ENCODE peak calls at places on chromosomes 1 and 21, in four cellular contexts. One of them, this sample, is unnamed.

GRCh38 chr1:94115900-94116436 is 5.0 kb downstream of the ABCA4 start:
- DNase-seq in tibial artery: no peak
- DNase-seq in brain microvascular endothelial cell: no peak
- DNase-seq in Caco-2: no peak
- DNase-seq in this sample: no peak

GRCh38 chr1:164760585-164760968 is 201.6 kb downstream of the PBX1 start:
- DNase-seq in tibial artery: no peak
- DNase-seq in brain microvascular endothelial cell: no peak
- DNase-seq in Caco-2: no peak
- DNase-seq in this sample: no peak

GRCh38 chr1:156295391-156295947 is at the start of gene GLMP:
- DNase-seq in tibial artery: peak; percentile 83
- DNase-seq in brain microvascular endothelial cell: peak; percentile 43
- DNase-seq in Caco-2: no peak
- DNase-seq in this sample: peak; percentile 49

GRCh38 chr1:17117451-17118265 is 1.6 kb downstream of the PADI2 start:
- DNase-seq in tibial artery: no peak
- DNase-seq in brain microvascular endothelial cell: no peak
- DNase-seq in Caco-2: no peak
- DNase-seq in this sample: no peak

GRCh38 chr1:8409107-8409506 is 91.2 kb downstream of the SLC45A1 start:
- DNase-seq in tibial artery: no peak
- DNase-seq in brain microvascular endothelial cell: peak; percentile 55
- DNase-seq in Caco-2: no peak
- DNase-seq in this sample: no peak

GRCh38 chr1:16138772-16139221 is 17.1 kb downstream of the EPHA2 start:
- DNase-seq in tibial artery: no peak
- DNase-seq in brain microvascular endothelial cell: no peak
- DNase-seq in Caco-2: no peak
- DNase-seq in this sample: no peak

GRCh38 chr1:154624756-154625643 is 17.0 kb upstream of the ADAR start:
- DNase-seq in tibial artery: no peak
- DNase-seq in brain microvascular endothelial cell: peak; percentile 88
- DNase-seq in Caco-2: no peak
- DNase-seq in this sample: no peak

GRCh38 chr1:58818991-58819390 is 35.1 kb upstream of the JUN start:
- DNase-seq in tibial artery: no peak
- DNase-seq in brain microvascular endothelial cell: no peak
- DNase-seq in Caco-2: no peak
- DNase-seq in this sample: no peak

GRCh38 chr21:27033467-27033866 is 66.6 kb upstream of the ADAMTS5 start:
- DNase-seq in tibial artery: no peak
- DNase-seq in brain microvascular endothelial cell: no peak
- DNase-seq in Caco-2: no peak
- DNase-seq in this sample: no peak

GRCh38 chr1:3717715-3718601 is 34.3 kb upstream of the CCDC27 start:
- DNase-seq in tibial artery: no peak
- DNase-seq in brain microvascular endothelial cell: no peak
- DNase-seq in Caco-2: no peak
- DNase-seq in this sample: no peak

GRCh38 chr1:115135681-115136080 is 46.4 kb upstream of the TSPAN2 start:
- DNase-seq in tibial artery: no peak
- DNase-seq in brain microvascular endothelial cell: peak; percentile 40
- DNase-seq in Caco-2: no peak
- DNase-seq in this sample: no peak

GRCh38 chr1:21763694-21764419 is 19.1 kb downstream of the USP48 start:
- DNase-seq in tibial artery: no peak
- DNase-seq in brain microvascular endothelial cell: no peak
- DNase-seq in Caco-2: no peak
- DNase-seq in this sample: no peak

GRCh38 chr1:205973377-205974232 is 29.6 kb downstream of the RAB7B start:
- DNase-seq in tibial artery: no peak
- DNase-seq in brain microvascular endothelial cell: no peak
- DNase-seq in Caco-2: no peak
- DNase-seq in this sample: no peak

GRCh38 chr1:200317236-200317635 is 92.6 kb downstream of the ZNF281 start:
- DNase-seq in tibial artery: no peak
- DNase-seq in brain microvascular endothelial cell: peak; percentile 31
- DNase-seq in Caco-2: no peak
- DNase-seq in this sample: no peak

GRCh38 chr1:17438176-17438976 is 1.1 kb downstream of the RCC2 start:
- DNase-seq in tibial artery: peak; percentile 79
- DNase-seq in brain microvascular endothelial cell: peak; percentile 40
- DNase-seq in Caco-2: peak; percentile 53
- DNase-seq in this sample: peak; percentile 45

GRCh38 chr1:233905416-233906051 is 1.1 kb downstream of the SLC35F3 start:
- DNase-seq in tibial artery: no peak
- DNase-seq in brain microvascular endothelial cell: no peak
- DNase-seq in Caco-2: no peak
- DNase-seq in this sample: no peak

GRCh38 chr1:218414060-218414728 is 69.1 kb downstream of the TGFB2 start:
- DNase-seq in tibial artery: no peak
- DNase-seq in brain microvascular endothelial cell: no peak
- DNase-seq in Caco-2: no peak
- DNase-seq in this sample: no peak

GRCh38 chr1:195733826-195734225 is 874.4 kb downstream of the KCNT2 start:
- DNase-seq in tibial artery: no peak
- DNase-seq in brain microvascular endothelial cell: peak; percentile 16
- DNase-seq in Caco-2: no peak
- DNase-seq in this sample: no peak

GRCh38 chr1:228092342-228093049 is 10.0 kb downstream of the ARF1 start:
- DNase-seq in tibial artery: no peak
- DNase-seq in brain microvascular endothelial cell: no peak
- DNase-seq in Caco-2: no peak
- DNase-seq in this sample: no peak

GRCh38 chr1:212030936-212031528 is 4.3 kb downstream of the INTS7 start:
- DNase-seq in tibial artery: no peak
- DNase-seq in brain microvascular endothelial cell: peak; percentile 84
- DNase-seq in Caco-2: no peak
- DNase-seq in this sample: peak; percentile 28

GRCh38 chr1:235319255-235319654 is 8.7 kb downstream of the ARID4B start:
- DNase-seq in tibial artery: no peak
- DNase-seq in brain microvascular endothelial cell: no peak
- DNase-seq in Caco-2: no peak
- DNase-seq in this sample: no peak

GRCh38 chr1:175373786-175374623 is 181.4 kb upstream of the KIAA0040 start:
- DNase-seq in tibial artery: no peak
- DNase-seq in brain microvascular endothelial cell: peak; percentile 1
- DNase-seq in Caco-2: peak; percentile 50
- DNase-seq in this sample: no peak

GRCh38 chr1:175830500-175830899 is 87.1 kb upstream of the TNR start:
- DNase-seq in tibial artery: no peak
- DNase-seq in brain microvascular endothelial cell: no peak
- DNase-seq in Caco-2: no peak
- DNase-seq in this sample: no peak

GRCh38 chr1:219188331-219188803 is 14.7 kb downstream of the LYPLAL1 start:
- DNase-seq in tibial artery: no peak
- DNase-seq in brain microvascular endothelial cell: no peak
- DNase-seq in Caco-2: no peak
- DNase-seq in this sample: no peak

GRCh38 chr1:245245021-245245667 is 90.4 kb downstream of the KIF26B start:
- DNase-seq in tibial artery: no peak
- DNase-seq in brain microvascular endothelial cell: no peak
- DNase-seq in Caco-2: no peak
- DNase-seq in this sample: no peak

GRCh38 chr21:27534211-27534610 is 567.3 kb upstream of the ADAMTS5 start:
- DNase-seq in tibial artery: no peak
- DNase-seq in brain microvascular endothelial cell: no peak
- DNase-seq in Caco-2: no peak
- DNase-seq in this sample: no peak

GRCh38 chr1:206128192-206128591 is 11.0 kb upstream of the AVPR1B start:
- DNase-seq in tibial artery: no peak
- DNase-seq in brain microvascular endothelial cell: no peak
- DNase-seq in Caco-2: no peak
- DNase-seq in this sample: no peak

GRCh38 chr1:52676249-52676903 is 21.8 kb downstream of the COA7 start:
- DNase-seq in tibial artery: peak; percentile 69
- DNase-seq in brain microvascular endothelial cell: no peak
- DNase-seq in Caco-2: no peak
- DNase-seq in this sample: no peak

GRCh38 chr21:37198989-37199924 is 67.9 kb downstream of the VPS26C start:
- DNase-seq in tibial artery: no peak
- DNase-seq in brain microvascular endothelial cell: peak; percentile 78
- DNase-seq in Caco-2: no peak
- DNase-seq in this sample: no peak

DNA sequence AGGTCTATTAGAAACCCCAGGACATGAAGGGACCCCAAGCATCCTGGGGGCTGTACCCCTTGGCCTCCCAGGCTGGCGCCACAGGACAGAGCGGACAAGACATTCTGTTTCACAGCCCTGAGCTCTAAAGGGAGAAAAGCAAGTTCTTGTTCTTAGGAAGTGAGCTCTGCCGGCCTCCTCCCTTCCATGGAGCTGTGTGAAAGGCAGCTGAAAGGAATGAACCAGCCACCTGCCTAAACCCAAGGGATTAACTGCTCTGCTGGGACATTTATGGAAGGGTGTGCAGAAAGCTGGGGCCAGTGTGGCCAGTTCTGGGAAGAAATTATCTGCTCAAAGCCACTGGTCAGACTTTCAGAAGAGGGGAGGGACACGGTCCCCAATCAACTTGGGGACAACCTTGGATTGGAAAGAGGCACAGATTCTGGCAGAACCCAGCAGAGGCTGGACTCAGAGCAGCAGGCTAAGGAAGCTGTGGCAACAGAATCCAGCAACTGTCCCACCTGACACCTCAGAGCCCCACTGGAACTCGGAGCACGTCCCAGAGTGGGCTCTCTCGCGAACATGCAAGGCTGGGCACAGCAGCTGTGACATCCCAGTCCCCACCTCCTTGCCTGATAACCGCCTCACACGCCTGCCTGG is 2.1 kb downstream of the KLHL21 start:
- DNase-seq in tibial artery: no peak
- DNase-seq in brain microvascular endothelial cell: no peak
- DNase-seq in Caco-2: no peak
- DNase-seq in this sample: no peak
- H3K36me3 ChIP-seq in tibial artery: peaks cover 44% of the 10 kb centered on the region
- H3K36me3 ChIP-seq in brain microvascular endothelial cell: peaks cover 26% of the 10 kb centered on the region
- H3K36me3 ChIP-seq in Caco-2: peaks cover 6% of the 10 kb centered on the region
- H3K36me3 ChIP-seq in this sample: peaks cover 24% of the 10 kb centered on the region

DNA sequence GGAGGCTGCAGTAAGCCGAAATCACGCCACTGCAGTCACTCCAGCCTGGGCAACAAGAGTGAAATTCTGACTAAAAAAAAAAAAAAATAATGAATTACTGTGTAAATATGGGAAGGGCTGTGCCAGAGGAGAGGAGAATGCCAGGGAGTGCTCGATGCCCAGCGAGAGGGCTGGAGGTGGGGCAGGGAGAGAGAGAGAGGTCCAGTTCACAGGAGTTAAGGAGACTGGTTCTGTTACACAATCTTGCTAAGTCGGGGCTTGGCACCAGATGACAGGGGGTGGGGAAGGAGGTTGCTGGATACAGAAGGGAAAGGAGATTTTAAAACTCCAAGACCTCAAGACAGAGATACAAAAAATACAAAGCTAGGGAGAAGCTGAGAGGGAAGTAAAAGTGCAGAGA is 1.2 kb downstream of the SELENBP1 start:
- DNase-seq in tibial artery: peak; percentile 95
- DNase-seq in brain microvascular endothelial cell: no peak
- DNase-seq in Caco-2: no peak
- DNase-seq in this sample: peak; percentile 72
- H3K4me3 ChIP-seq in tibial artery: peak overlapping the region; percentile 58
- H3K4me3 ChIP-seq in brain microvascular endothelial cell: no peak overlapping the region
- H3K4me3 ChIP-seq in Caco-2: no peak overlapping the region
- H3K4me3 ChIP-seq in this sample: peak overlapping the region; percentile 17

DNA sequence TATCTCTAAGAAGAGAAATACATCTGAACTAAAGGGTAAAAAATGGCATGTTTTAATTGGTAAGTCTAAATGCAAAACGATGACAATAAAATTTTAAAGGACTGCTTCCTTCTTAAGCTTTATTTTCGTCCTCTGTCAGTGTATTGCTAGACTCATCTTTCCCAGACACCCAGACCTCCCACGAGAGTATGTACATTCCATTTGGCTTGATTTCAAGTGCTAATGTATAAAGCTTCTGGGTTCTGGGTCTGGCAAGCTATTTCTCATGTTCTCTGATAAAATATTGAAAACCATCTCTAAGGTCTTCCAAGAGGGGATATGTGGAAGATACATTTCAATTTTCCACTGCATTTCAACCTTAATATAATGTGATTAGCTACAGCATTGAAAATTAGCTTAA is 24.6 kb upstream of the SLC2A1 start:
- DNase-seq in tibial artery: no peak
- DNase-seq in brain microvascular endothelial cell: no peak
- DNase-seq in Caco-2: no peak
- DNase-seq in this sample: no peak
- TF ChIP-seq CTCF in tibial artery: no peak
- TF ChIP-seq CTCF in brain microvascular endothelial cell: no peak
- TF ChIP-seq CTCF in Caco-2: no peak
- TF ChIP-seq CTCF in this sample: no peak

GRCh38 chr1:158075078-158075477 is 81.6 kb downstream of the KIRREL1 start:
- DNase-seq in tibial artery: no peak
- DNase-seq in brain microvascular endothelial cell: no peak
- DNase-seq in Caco-2: no peak
- DNase-seq in this sample: no peak
- H3K36me3 ChIP-seq in tibial artery: peaks cover 43% of the 10 kb centered on the region
- H3K36me3 ChIP-seq in brain microvascular endothelial cell: peaks cover 21% of the 10 kb centered on the region
- H3K36me3 ChIP-seq in Caco-2: no peaks in the 10 kb centered on the region
- H3K36me3 ChIP-seq in this sample: no peaks in the 10 kb centered on the region

DNA sequence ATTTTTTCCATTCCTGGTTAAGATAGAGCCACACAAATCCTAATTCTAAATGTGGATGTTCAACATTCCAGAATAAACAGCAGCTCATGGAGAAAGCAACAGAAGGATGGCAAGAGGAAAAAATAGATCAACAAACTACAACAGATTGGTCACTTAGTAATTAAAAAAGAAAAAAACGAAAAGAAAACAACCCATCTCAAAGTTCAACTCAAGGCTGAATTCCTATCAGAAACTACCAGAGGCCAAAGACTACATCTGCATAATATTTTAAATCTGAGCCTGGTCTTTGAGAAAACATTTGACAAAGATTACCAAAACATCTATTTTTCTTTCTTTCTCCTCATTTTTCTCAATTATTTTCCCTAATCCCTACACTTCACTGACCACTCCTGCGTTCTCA is 69.9 kb downstream of the TGFBR3 start:
- DNase-seq in tibial artery: no peak
- DNase-seq in brain microvascular endothelial cell: no peak
- DNase-seq in Caco-2: no peak
- DNase-seq in this sample: no peak
- H3K4me3 ChIP-seq in tibial artery: no peak overlapping the region
- H3K4me3 ChIP-seq in brain microvascular endothelial cell: no peak overlapping the region
- H3K4me3 ChIP-seq in Caco-2: no peak overlapping the region
- H3K4me3 ChIP-seq in this sample: no peak overlapping the region